ENCODE peak calls at places on chromosomes 5 and 9, in seven cellular contexts. T is fibroblast of lung, E is colonic mucosa, G is mammary epithelial cell, V is GM23248, R is neural progenitor cell, L is mesenchymal stem cell. U is an unnamed sample.

GRCh38 chr9:135479469-135480052 is at the start of gene PPP1R26:
- DNase-seq in L (no peak), V (peak), E (no peak), G (no peak), R (peak), T (no peak), U (peak)

GRCh38 chr5:142981886-142982820 is 212.0 kb downstream of the ARHGAP26 start:
- DNase-seq in R (peak), G (peak), V (peak), E (peak), L (peak), T (peak), U (peak)

GRCh38 chr5:80071510-80072021 is 36.4 kb downstream of the THBS4 start:
- DNase-seq in E (no peak), T (no peak), G (no peak), R (no peak), V (peak), L (no peak), U (no peak)

GRCh38 chr9:126514037-126514821 is 99.5 kb upstream of the LMX1B start:
- DNase-seq in G (peak), V (peak), L (peak), E (peak), R (peak), T (peak), U (peak)

GRCh38 chr9:127318651-127319167 is 54.1 kb downstream of the GARNL3 start:
- DNase-seq in T (no peak), G (peak), E (no peak), V (peak), L (peak), R (no peak), U (no peak)

GRCh38 chr5:93831449-93831848 is 90.0 kb upstream of the POU5F2 start:
- DNase-seq in V (peak), L (peak), R (no peak), T (peak), E (no peak), G (peak), U (peak)

GRCh38 chr9:129459550-129460322 is 161.2 kb downstream of the C9orf50 start:
- DNase-seq in T (no peak), R (no peak), G (no peak), L (no peak), E (no peak), V (peak), U (no peak)

GRCh38 chr5:1343931-1344901 is 683 bp downstream of the CLPTM1L start:
- DNase-seq in E (no peak), T (peak), G (peak), L (peak), V (peak), R (peak), U (peak)

GRCh38 chr5:154766558-154767281 is 11.5 kb downstream of the LARP1 start:
- DNase-seq in E (no peak), R (no peak), L (no peak), T (no peak), V (no peak), G (no peak), U (no peak)

GRCh38 chr5:101679816-101680215 is 616.3 kb downstream of the SLCO4C1 start:
- DNase-seq in V (peak), R (no peak), T (peak), G (peak), E (no peak), L (peak), U (peak)

GRCh38 chr5:59503223-59503622 is 390.3 kb downstream of the PDE4D start:
- DNase-seq in E (no peak), L (peak), R (peak), V (peak), T (no peak), G (no peak), U (no peak)

GRCh38 chr9:78038620-78039300 is 7.1 kb upstream of the GNAQ start:
- DNase-seq in G (no peak), E (no peak), T (no peak), V (peak), L (no peak), R (no peak), U (no peak)

GRCh38 chr5:141040093-141040762 is 10.9 kb upstream of the PCDHB1 start:
- DNase-seq in L (peak), V (peak), E (no peak), T (no peak), G (peak), R (peak), U (peak)

GRCh38 chr5:77733130-77733529 is 43.0 kb downstream of the TBCA start:
- DNase-seq in E (no peak), R (no peak), G (no peak), T (no peak), V (no peak), L (no peak), U (no peak)

DNA sequence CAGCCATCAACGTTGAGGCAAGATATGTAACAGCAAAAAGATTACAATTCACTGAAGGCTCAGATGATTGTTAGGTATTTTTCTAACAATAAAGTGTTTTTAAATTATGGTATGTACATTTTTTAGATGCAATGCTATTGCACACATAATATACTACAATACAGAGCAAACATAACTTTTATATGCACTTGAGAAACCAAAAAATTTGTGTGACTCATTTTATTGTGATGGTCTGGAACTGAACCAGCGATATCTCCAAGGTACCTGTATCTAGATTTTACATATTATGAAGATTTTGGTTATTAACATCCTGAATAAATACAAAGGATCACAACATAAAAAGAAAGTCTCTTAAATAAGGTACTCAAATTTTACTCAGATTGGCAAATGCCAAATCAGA is 41.3 kb downstream of the TBCA start:
- DNase-seq in E (no peak), L (no peak), T (no peak), G (no peak), R (no peak), V (no peak), U (no peak)
- H3K4me3 ChIP-seq in E (no peak), L (no peak), T (no peak), G (no peak), R (no peak), V (no peak), U (no peak)

GRCh38 chr9:114384836-114385411 is 2.9 kb downstream of the AKNA start:
- DNase-seq in T (no peak), G (no peak), L (no peak), E (no peak), R (no peak), V (no peak), U (no peak)

GRCh38 chr9:114385412-114386181 is 2.2 kb downstream of the AKNA start:
- DNase-seq in T (peak), E (peak), G (peak), L (peak), R (no peak), V (peak), U (peak)

GRCh38 chr9:114386886-114387677 is 700 bp downstream of the AKNA start:
- DNase-seq in E (peak), R (no peak), G (no peak), T (peak), V (peak), L (peak), U (peak)

GRCh38 chr9:114387678-114388431 is at the start of gene AKNA:
- DNase-seq in T (peak), R (peak), L (peak), G (peak), V (peak), E (peak), U (peak)

GRCh38 chr9:114386361-114386885 is 1.4 kb downstream of the AKNA start:
- DNase-seq in T (no peak), G (no peak), V (peak), E (no peak), R (no peak), L (peak), U (no peak)
- H3K9ac ChIP-seq in T (peak), G (no peak), V (peak), E (peak), R (no peak), L (peak), U (peak)

DNA sequence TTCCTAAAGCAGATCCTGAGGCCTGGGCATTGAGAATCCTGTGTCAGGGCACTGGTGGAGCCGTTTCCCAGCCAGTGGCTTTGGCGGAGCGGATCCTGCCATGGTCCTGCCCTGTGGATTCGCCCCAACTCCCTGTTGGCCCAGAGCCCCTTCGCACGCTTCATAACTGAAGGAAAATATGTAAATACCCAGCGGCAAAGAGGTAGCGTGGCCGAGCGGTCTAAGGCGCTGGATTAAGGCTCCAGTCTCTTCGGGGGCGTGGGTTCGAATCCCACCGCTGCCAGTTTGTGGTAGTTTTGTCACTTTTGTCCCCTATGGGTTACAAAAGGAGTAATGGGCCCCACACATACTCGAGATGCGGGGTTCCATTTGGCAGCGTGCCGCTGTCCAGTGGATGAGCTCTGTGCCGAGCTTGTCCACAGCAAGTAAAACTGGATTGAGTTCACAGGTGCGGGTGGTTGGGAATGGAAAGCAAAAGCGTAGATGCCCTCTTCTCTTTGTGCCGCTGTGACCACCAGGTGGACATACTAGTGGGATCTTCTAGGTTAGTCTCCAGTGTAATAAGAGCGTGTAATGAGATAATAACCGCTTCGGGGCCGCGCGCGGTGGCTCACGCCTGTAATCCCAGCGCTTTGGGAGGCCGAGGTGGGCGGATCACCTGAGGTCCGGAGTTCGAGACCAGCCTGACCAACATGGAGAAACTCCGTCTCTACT is 17.3 kb downstream of the TRIM7 start:
- DNase-seq in T (peak), R (peak), E (peak), G (peak), L (peak), V (peak), U (peak)
- H3K4me3 ChIP-seq in T (peak), R (peak), E (peak), G (peak), L (peak), V (peak), U (peak)

GRCh38 chr5:52988335-52989024 is 672 bp upstream of the ITGA2 start:
- DNase-seq in V (peak), R (no peak), G (peak), E (no peak), L (no peak), T (no peak), U (no peak)
- H3K9ac ChIP-seq in V (peak), R (no peak), G (peak), E (peak), L (peak), T (peak), U (peak)

GRCh38 chr5:150022163-150022540 is 21.6 kb downstream of the HMGXB3 start:
- DNase-seq in R (no peak), L (peak), E (no peak), V (peak), G (peak), T (peak), U (peak)

GRCh38 chr5:150017606-150018005 is 17.1 kb downstream of the HMGXB3 start:
- DNase-seq in G (peak), L (no peak), E (no peak), T (peak), V (peak), R (no peak), U (no peak)

GRCh38 chr5:150021491-150022162 is 21.1 kb downstream of the HMGXB3 start:
- DNase-seq in V (peak), T (peak), R (no peak), G (peak), L (no peak), E (no peak), U (no peak)

GRCh38 chr5:150022681-150023080 is 22.1 kb downstream of the HMGXB3 start:
- DNase-seq in E (no peak), L (no peak), V (no peak), T (no peak), R (no peak), G (no peak), U (no peak)

DNA sequence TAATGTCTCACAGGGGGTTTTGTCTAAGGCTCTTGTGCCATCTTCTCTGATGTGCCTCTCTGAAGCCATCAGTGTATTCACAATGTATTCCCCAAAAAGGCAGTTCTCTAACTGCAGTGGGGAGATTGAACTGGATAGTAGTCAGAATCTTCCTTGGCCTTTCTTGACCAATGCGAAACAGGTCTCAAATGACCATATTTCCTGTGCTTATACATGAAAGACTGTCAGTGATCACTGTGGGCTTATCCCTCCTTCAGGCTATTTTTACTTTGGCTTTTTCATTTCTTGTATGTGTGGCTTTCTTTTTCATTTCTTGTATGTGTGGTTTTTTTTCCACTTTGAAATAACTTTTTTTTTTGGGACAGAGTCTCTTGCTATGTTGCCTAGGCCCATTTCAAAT is 19.7 kb downstream of the HMGXB3 start:
- DNase-seq in L (no peak), G (no peak), V (no peak), E (no peak), T (no peak), R (no peak), U (no peak)
- H3K4me3 ChIP-seq in L (no peak), G (no peak), V (no peak), E (no peak), T (no peak), R (no peak), U (no peak)

GRCh38 chr5:81297531-81297930 is 3.9 kb upstream of the ZCCHC9 start:
- DNase-seq in E (no peak), L (no peak), R (no peak), V (no peak), T (no peak), G (no peak), U (no peak)

GRCh38 chr5:81302596-81302995 is 1.2 kb downstream of the ZCCHC9 start:
- DNase-seq in T (no peak), R (no peak), E (no peak), V (peak), G (no peak), L (peak), U (no peak)

GRCh38 chr5:81305783-81306182 is 4.4 kb downstream of the ZCCHC9 start:
- DNase-seq in R (no peak), E (no peak), G (no peak), L (no peak), V (no peak), T (no peak), U (no peak)

GRCh38 chr5:81303563-81303962 is 2.2 kb downstream of the ZCCHC9 start:
- DNase-seq in L (peak), G (peak), V (peak), E (no peak), T (peak), R (no peak), U (peak)

GRCh38 chr5:81301221-81302015 is at the start of gene ZCCHC9:
- DNase-seq in T (peak), R (peak), G (peak), L (peak), E (peak), V (peak), U (peak)
- H3K9ac ChIP-seq in T (peak), R (peak), G (peak), L (peak), E (peak), V (peak), U (peak)

DNA sequence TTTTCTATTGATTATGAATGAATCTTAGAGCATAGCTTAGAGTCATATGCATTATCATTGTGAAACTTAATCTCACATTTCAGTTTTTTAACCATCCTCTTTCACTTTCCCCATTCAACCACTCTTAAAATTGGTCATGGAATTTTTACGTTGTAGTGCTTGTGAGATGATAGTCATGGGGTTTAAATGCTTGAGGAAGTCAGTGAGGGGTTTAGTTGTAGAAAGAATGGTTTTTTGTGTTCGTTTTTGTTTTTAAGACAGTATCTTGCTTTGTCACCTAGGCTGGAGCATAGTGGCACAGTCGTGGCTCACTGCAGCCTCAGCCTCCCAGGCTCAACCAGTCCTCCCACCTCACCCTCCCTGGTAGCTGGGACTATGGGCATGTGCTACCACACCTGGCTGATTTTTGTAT is 19.6 kb downstream of the UGCG start:
- DNase-seq in V (no peak), R (no peak), G (no peak), L (peak), E (no peak), T (no peak), U (no peak)
- H3K4me3 ChIP-seq in V (no peak), R (no peak), G (no peak), L (no peak), E (no peak), T (no peak), U (no peak)